ENCODE peak calls at places on chromosomes 11 and 22, in six cellular contexts. One of them, this sample, is unnamed.

GRCh38 chr11:18081551-18081950 is 24.3 kb downstream of the SAAL1 start:
- DNase-seq in HCT116: no peak
- DNase-seq in SK-N-SH: peak
- DNase-seq in HepG2: no peak
- DNase-seq in H1: no peak
- DNase-seq in GM12878: no peak
- DNase-seq in this sample: no peak

GRCh38 chr11:59857444-59858434 is 8.5 kb downstream of the TCN1 start:
- DNase-seq in HCT116: peak
- DNase-seq in SK-N-SH: no peak
- DNase-seq in HepG2: no peak
- DNase-seq in H1: no peak
- DNase-seq in GM12878: no peak
- DNase-seq in this sample: no peak

GRCh38 chr11:117426297-117426685 is 98.6 kb downstream of the CEP164 start:
- DNase-seq in H1: peak
- DNase-seq in SK-N-SH: peak
- DNase-seq in GM12878: no peak
- DNase-seq in HepG2: peak
- DNase-seq in HCT116: peak
- DNase-seq in this sample: peak

GRCh38 chr22:45073064-45073463 is 63.3 kb upstream of the PHF21B start:
- DNase-seq in H1: no peak
- DNase-seq in HCT116: no peak
- DNase-seq in SK-N-SH: peak
- DNase-seq in GM12878: no peak
- DNase-seq in HepG2: no peak
- DNase-seq in this sample: no peak

GRCh38 chr11:71112454-71112853 is 139.9 kb downstream of the SHANK2 start:
- DNase-seq in GM12878: no peak
- DNase-seq in HCT116: no peak
- DNase-seq in SK-N-SH: no peak
- DNase-seq in H1: no peak
- DNase-seq in HepG2: no peak
- DNase-seq in this sample: no peak

GRCh38 chr11:119847836-119848235 is 118.8 kb upstream of the NECTIN1 start:
- DNase-seq in GM12878: no peak
- DNase-seq in H1: no peak
- DNase-seq in HCT116: no peak
- DNase-seq in SK-N-SH: no peak
- DNase-seq in HepG2: no peak
- DNase-seq in this sample: no peak

GRCh38 chr22:39349506-39349966 is 255 bp upstream of the SYNGR1 start:
- DNase-seq in SK-N-SH: peak
- DNase-seq in HCT116: no peak
- DNase-seq in HepG2: no peak
- DNase-seq in H1: no peak
- DNase-seq in GM12878: no peak
- DNase-seq in this sample: no peak

GRCh38 chr11:20668844-20669832 is at the start of gene NELL1:
- DNase-seq in HepG2: no peak
- DNase-seq in GM12878: no peak
- DNase-seq in SK-N-SH: peak
- DNase-seq in HCT116: no peak
- DNase-seq in H1: no peak
- DNase-seq in this sample: no peak

GRCh38 chr22:33519140-33519973 is 400.9 kb downstream of the LARGE1 start:
- DNase-seq in H1: no peak
- DNase-seq in SK-N-SH: peak
- DNase-seq in HepG2: peak
- DNase-seq in HCT116: no peak
- DNase-seq in GM12878: peak
- DNase-seq in this sample: peak

GRCh38 chr11:12460441-12460840 is 83.1 kb downstream of the PARVA start:
- DNase-seq in HepG2: peak
- DNase-seq in SK-N-SH: no peak
- DNase-seq in HCT116: no peak
- DNase-seq in GM12878: no peak
- DNase-seq in H1: no peak
- DNase-seq in this sample: no peak

GRCh38 chr11:93330446-93330984 is at the start of gene DEUP1:
- DNase-seq in HepG2: no peak
- DNase-seq in SK-N-SH: peak
- DNase-seq in GM12878: no peak
- DNase-seq in HCT116: no peak
- DNase-seq in H1: no peak
- DNase-seq in this sample: no peak

GRCh38 chr11:70740475-70740825 is 342.1 kb downstream of the CTTN start:
- DNase-seq in H1: no peak
- DNase-seq in SK-N-SH: no peak
- DNase-seq in HepG2: no peak
- DNase-seq in HCT116: no peak
- DNase-seq in GM12878: no peak
- DNase-seq in this sample: no peak

GRCh38 chr11:45106006-45106405 is 40.4 kb upstream of the PRDM11 start:
- DNase-seq in GM12878: no peak
- DNase-seq in HepG2: no peak
- DNase-seq in HCT116: no peak
- DNase-seq in H1: no peak
- DNase-seq in SK-N-SH: no peak
- DNase-seq in this sample: no peak

GRCh38 chr11:113203332-113203731 is 111.1 kb upstream of the TTC12 start:
- DNase-seq in SK-N-SH: peak
- DNase-seq in HCT116: no peak
- DNase-seq in H1: no peak
- DNase-seq in HepG2: no peak
- DNase-seq in GM12878: no peak
- DNase-seq in this sample: no peak

GRCh38 chr11:134243913-134244312 is 9.2 kb downstream of the THYN1 start:
- DNase-seq in HCT116: no peak
- DNase-seq in H1: no peak
- DNase-seq in SK-N-SH: no peak
- DNase-seq in HepG2: no peak
- DNase-seq in GM12878: no peak
- DNase-seq in this sample: no peak

GRCh38 chr11:132352497-132352896 is 982.1 kb downstream of the NTM start:
- DNase-seq in H1: no peak
- DNase-seq in SK-N-SH: no peak
- DNase-seq in HepG2: no peak
- DNase-seq in HCT116: no peak
- DNase-seq in GM12878: no peak
- DNase-seq in this sample: no peak

GRCh38 chr11:91869751-91870150 is 354.9 kb upstream of the FAT3 start:
- DNase-seq in GM12878: no peak
- DNase-seq in HCT116: no peak
- DNase-seq in SK-N-SH: no peak
- DNase-seq in HepG2: no peak
- DNase-seq in H1: no peak
- DNase-seq in this sample: no peak

GRCh38 chr11:121067453-121067852 is 33.6 kb upstream of the TECTA start:
- DNase-seq in H1: no peak
- DNase-seq in HepG2: peak
- DNase-seq in HCT116: no peak
- DNase-seq in SK-N-SH: no peak
- DNase-seq in GM12878: no peak
- DNase-seq in this sample: no peak

GRCh38 chr22:24580276-24580675 is 12.6 kb downstream of the LRRC75B start:
- DNase-seq in HCT116: no peak
- DNase-seq in GM12878: no peak
- DNase-seq in HepG2: no peak
- DNase-seq in SK-N-SH: no peak
- DNase-seq in H1: no peak
- DNase-seq in this sample: no peak

GRCh38 chr11:2885676-2886081 is at the start of gene CDKN1C:
- DNase-seq in HCT116: peak
- DNase-seq in SK-N-SH: peak
- DNase-seq in GM12878: no peak
- DNase-seq in H1: peak
- DNase-seq in HepG2: no peak
- DNase-seq in this sample: peak

GRCh38 chr11:2883717-2884423 is 1.7 kb downstream of the CDKN1C start:
- DNase-seq in GM12878: no peak
- DNase-seq in HepG2: no peak
- DNase-seq in SK-N-SH: peak
- DNase-seq in HCT116: no peak
- DNase-seq in H1: no peak
- DNase-seq in this sample: no peak

GRCh38 chr11:2885017-2885675 is 429 bp downstream of the CDKN1C start:
- DNase-seq in HCT116: no peak
- DNase-seq in SK-N-SH: peak
- DNase-seq in GM12878: no peak
- DNase-seq in H1: no peak
- DNase-seq in HepG2: no peak
- DNase-seq in this sample: peak

GRCh38 chr11:2882681-2883110 is 2.9 kb downstream of the CDKN1C start:
- DNase-seq in HCT116: no peak
- DNase-seq in SK-N-SH: no peak
- DNase-seq in HepG2: no peak
- DNase-seq in H1: no peak
- DNase-seq in GM12878: no peak
- DNase-seq in this sample: no peak

GRCh38 chr11:2884424-2884815 is 1.2 kb downstream of the CDKN1C start:
- DNase-seq in H1: no peak
- DNase-seq in GM12878: no peak
- DNase-seq in HCT116: no peak
- DNase-seq in SK-N-SH: peak
- DNase-seq in HepG2: no peak
- DNase-seq in this sample: no peak
- TF ChIP-seq JUND in H1: no peak
- TF ChIP-seq JUND in GM12878: no peak
- TF ChIP-seq JUND in HCT116: no peak
- TF ChIP-seq JUND in SK-N-SH: no peak
- TF ChIP-seq JUND in HepG2: no peak
- TF ChIP-seq JUND in this sample: no peak

GRCh38 chr11:65779919-65780769 is 632 bp downstream of the AP5B1 start:
- DNase-seq in HepG2: peak
- DNase-seq in GM12878: peak
- DNase-seq in HCT116: peak
- DNase-seq in H1: peak
- DNase-seq in SK-N-SH: peak
- DNase-seq in this sample: peak

GRCh38 chr11:65781962-65782815 is 1.4 kb upstream of the AP5B1 start:
- DNase-seq in HCT116: no peak
- DNase-seq in GM12878: no peak
- DNase-seq in SK-N-SH: peak
- DNase-seq in H1: no peak
- DNase-seq in HepG2: no peak
- DNase-seq in this sample: no peak

GRCh38 chr11:65781152-65781961 is 581 bp upstream of the AP5B1 start:
- DNase-seq in HCT116: no peak
- DNase-seq in H1: no peak
- DNase-seq in SK-N-SH: peak
- DNase-seq in HepG2: peak
- DNase-seq in GM12878: no peak
- DNase-seq in this sample: peak

GRCh38 chr11:65779669-65779918 is 1.2 kb downstream of the AP5B1 start:
- DNase-seq in H1: no peak
- DNase-seq in SK-N-SH: no peak
- DNase-seq in GM12878: no peak
- DNase-seq in HCT116: no peak
- DNase-seq in HepG2: no peak
- DNase-seq in this sample: no peak

DNA sequence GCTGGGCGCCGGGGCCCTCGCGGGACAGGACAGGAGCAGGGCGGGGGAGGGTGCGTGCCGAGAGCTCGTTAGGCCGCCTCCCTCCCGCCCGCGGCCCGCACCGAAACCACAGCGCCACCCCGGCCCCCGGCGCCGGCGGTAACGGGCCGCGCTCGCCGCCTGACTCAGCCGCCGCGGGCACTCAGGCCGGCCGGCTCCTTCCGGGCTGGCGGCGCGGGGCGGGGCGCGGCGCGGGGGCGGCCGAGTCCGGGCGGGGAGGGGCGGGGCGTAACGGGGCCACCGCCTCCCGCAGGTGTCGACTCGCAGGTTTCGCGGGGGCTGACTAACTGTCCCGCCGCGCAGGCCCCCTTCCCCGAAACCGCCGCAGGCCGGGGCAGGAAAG is at the start of gene AP5B1:
- DNase-seq in SK-N-SH: peak
- DNase-seq in GM12878: no peak
- DNase-seq in H1: no peak
- DNase-seq in HCT116: no peak
- DNase-seq in HepG2: peak
- DNase-seq in this sample: peak
- TF ChIP-seq JUND in SK-N-SH: no peak
- TF ChIP-seq JUND in GM12878: no peak
- TF ChIP-seq JUND in H1: no peak
- TF ChIP-seq JUND in HCT116: no peak
- TF ChIP-seq JUND in HepG2: no peak
- TF ChIP-seq JUND in this sample: no peak

DNA sequence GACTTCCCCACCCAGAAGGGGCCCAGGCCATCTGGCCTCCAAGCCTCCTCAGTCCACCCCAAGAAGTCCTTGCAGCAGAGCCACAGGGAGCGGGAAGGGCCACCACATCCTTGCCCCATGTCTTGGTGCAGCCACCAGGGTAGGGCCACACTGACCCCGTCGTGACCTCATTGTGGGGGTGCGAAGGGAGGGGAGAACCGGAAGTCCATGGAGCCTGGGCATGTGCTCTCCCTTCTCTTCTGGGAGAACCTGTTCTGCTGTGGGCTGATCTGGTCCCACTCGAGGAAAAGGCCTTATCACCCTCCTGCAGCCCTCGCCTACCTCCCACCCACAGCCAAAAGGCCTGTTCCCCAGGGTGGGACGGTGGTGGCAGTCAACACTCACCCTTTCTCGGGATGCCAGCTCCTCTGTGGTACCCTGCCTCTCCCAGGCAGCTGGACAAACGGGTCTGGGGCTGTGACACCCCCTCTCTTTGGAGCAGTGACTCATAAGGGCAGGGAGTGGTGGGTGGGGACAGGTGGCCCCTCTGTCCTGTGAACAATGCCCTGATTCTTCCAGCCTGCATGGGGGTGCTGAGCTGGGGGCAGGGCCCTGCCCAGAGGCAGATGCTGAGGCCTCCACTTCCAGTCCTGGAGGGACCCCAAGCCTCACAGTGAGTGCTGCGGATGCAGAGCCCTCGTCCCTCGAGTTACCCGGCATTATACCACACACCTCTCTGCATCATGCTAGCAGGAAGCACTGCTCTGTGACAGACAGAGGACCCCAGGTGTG is 14.6 kb upstream of the CTSD start:
- DNase-seq in HCT116: no peak
- DNase-seq in H1: no peak
- DNase-seq in SK-N-SH: peak
- DNase-seq in GM12878: no peak
- DNase-seq in HepG2: no peak
- DNase-seq in this sample: no peak
- TF ChIP-seq JUND in HCT116: no peak
- TF ChIP-seq JUND in H1: no peak
- TF ChIP-seq JUND in SK-N-SH: no peak
- TF ChIP-seq JUND in GM12878: no peak
- TF ChIP-seq JUND in HepG2: no peak
- TF ChIP-seq JUND in this sample: no peak

DNA sequence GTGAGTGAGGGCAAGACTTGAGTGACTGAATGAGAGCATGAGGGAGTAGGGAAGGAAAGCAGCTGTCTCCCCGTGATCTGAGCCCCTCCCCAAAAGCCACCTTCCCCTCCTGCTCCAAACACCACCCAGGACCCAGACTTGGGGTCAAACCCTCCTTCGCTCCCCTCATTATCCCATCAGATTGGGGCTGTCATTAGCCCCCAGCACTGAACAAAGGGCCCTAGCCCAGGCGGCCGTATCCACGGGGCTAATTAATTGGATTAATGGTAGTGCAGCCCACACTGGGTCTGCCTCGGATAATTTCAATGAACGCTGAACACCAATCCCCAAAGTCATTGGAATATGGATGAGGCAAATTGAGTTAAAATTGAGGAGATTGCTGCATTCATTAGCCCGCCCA is 517.6 kb downstream of the MIAT start:
- DNase-seq in HepG2: no peak
- DNase-seq in HCT116: no peak
- DNase-seq in SK-N-SH: no peak
- DNase-seq in H1: no peak
- DNase-seq in GM12878: no peak
- DNase-seq in this sample: no peak
- TF ChIP-seq JUND in HepG2: no peak
- TF ChIP-seq JUND in HCT116: no peak
- TF ChIP-seq JUND in SK-N-SH: no peak
- TF ChIP-seq JUND in H1: no peak
- TF ChIP-seq JUND in GM12878: no peak
- TF ChIP-seq JUND in this sample: no peak

This sample was measured in T47D.